ENCODE peak calls at places on chromosomes 11 and 22, in eight cellular contexts. B is left ventricle myocardium superior; Q is PC-3; A is stimulated activated naive B cell treated with anti-CD40 and anti-IgM and Interleukin-4, amounts not matched to agents 10 μg/mL and 1 μg/mL and 100 μg/mL, for 72 hours; N is stimulated activated naive CD8-positive, alpha-beta T cell treated with anti-CD3 and anti-CD28 coated beads, Interleukin-15, amount 100 ng/mL, for 72 hours; H is activated T-helper 17 cell treated with anti-CD3 and anti-CD28 coated beads, Interleukin-2, amount 50 U/mL, for 72 hours; T is aorta; Y is HepG2. R is an unnamed sample.

GRCh38 chr22:44523981-44524759 is 26.1 kb upstream of the RTL6 start:
- ATAC-seq in Y (no peak), A (no peak), B (no peak), Q (no peak), H (no peak), T (no peak), N (no peak), R (peak; percentile 73)

GRCh38 chr22:26169312-26170111 is at the start of gene SEZ6L:
- ATAC-seq in H (no peak), B (peak; percentile 85), N (no peak), A (peak; percentile 72), T (peak; percentile 30), Q (no peak), Y (peak; percentile 58), R (peak; percentile 22)

GRCh38 chr22:19971276-19972124 is 29.9 kb upstream of the TXNRD2 start:
- ATAC-seq in H (no peak), N (peak; percentile 22), Q (no peak), Y (peak; percentile 17), B (peak; percentile 7), T (no peak), A (no peak), R (no peak)

GRCh38 chr22:37617431-37617830 is 8.8 kb downstream of the GGA1 start:
- ATAC-seq in T (no peak), Y (no peak), B (no peak), A (no peak), H (no peak), Q (no peak), N (no peak), R (no peak)

GRCh38 chr22:42978453-42979103 is 36.4 kb downstream of the PACSIN2 start:
- ATAC-seq in H (peak; percentile 16), A (peak; percentile 54), T (peak; percentile 73), B (peak; percentile 72), N (no peak), Y (peak; percentile 43), Q (peak; percentile 76), R (peak; percentile 87)

GRCh38 chr11:63762662-63763505 is 5.7 kb downstream of the ZFTA start:
- ATAC-seq in H (no peak), T (peak; percentile 74), N (peak; percentile 22), Q (peak; percentile 49), B (peak; percentile 67), Y (no peak), A (no peak), R (peak; percentile 57)

GRCh38 chr11:30860970-30861369 is 274.8 kb upstream of the MPPED2 start:
- ATAC-seq in N (no peak), B (no peak), Q (no peak), A (no peak), Y (no peak), T (no peak), H (no peak), R (no peak)

GRCh38 chr11:128783513-128783912 is 83.6 kb downstream of the KCNJ1 start:
- ATAC-seq in T (no peak), H (peak; percentile 79), Q (no peak), A (no peak), Y (no peak), N (peak; percentile 77), B (no peak), R (no peak)

GRCh38 chr11:87290304-87290922 is 252.7 kb downstream of the TMEM135 start:
- ATAC-seq in Y (no peak), Q (peak; percentile 65), T (peak; percentile 59), B (peak; percentile 36), N (no peak), H (no peak), A (no peak), R (no peak)

GRCh38 chr11:2015044-2015443 is 17.4 kb upstream of the H19 start:
- ATAC-seq in A (no peak), Q (no peak), Y (peak; percentile 55), T (no peak), B (no peak), N (no peak), H (no peak), R (no peak)

GRCh38 chr22:35177811-35178210 is 79.5 kb upstream of the HMGXB4 start:
- ATAC-seq in B (no peak), T (no peak), N (no peak), Q (no peak), Y (peak; percentile 52), A (no peak), H (no peak), R (no peak)

R was measured in gastroesophageal sphincter.